ENCODE peak calls at places on chromosome 20, in six cellular contexts. R is A549, T is endothelial cell of umbilical vein, P is HepG2, Q is GM12878, G is K562. E is an unnamed sample.

GRCh38 chr20:31593221-31594001 is 11.7 kb upstream of the ID1 start:
- DNase-seq in R (peak), T (peak), P (peak), Q (no peak), G (peak), E (peak)

GRCh38 chr20:41655966-41656685 is 37.9 kb upstream of the CHD6 start:
- DNase-seq in R (no peak), T (no peak), P (no peak), Q (no peak), G (no peak), E (no peak)

GRCh38 chr20:60046011-60046413 is 87.8 kb downstream of the CDH26 start:
- DNase-seq in R (no peak), T (no peak), P (no peak), Q (no peak), G (no peak), E (peak)

GRCh38 chr20:23363257-23363649 is 1.3 kb downstream of the GZF1 start:
- DNase-seq in R (no peak), T (no peak), P (no peak), Q (no peak), G (no peak), E (no peak)

GRCh38 chr20:18372296-18372695 is 84.0 kb downstream of the ZNF133 start:
- DNase-seq in R (no peak), T (no peak), P (no peak), Q (no peak), G (no peak), E (no peak)

GRCh38 chr20:32050851-32051556 is 1.0 kb upstream of the HCK start:
- DNase-seq in R (no peak), T (no peak), P (no peak), Q (no peak), G (no peak), E (peak)

GRCh38 chr20:15236812-15237211 is 899.4 kb upstream of the FLRT3 start:
- DNase-seq in R (peak), T (peak), P (peak), Q (peak), G (no peak), E (peak)

GRCh38 chr20:4195499-4195898 is 180.1 kb upstream of the RNF24 start:
- DNase-seq in R (peak), T (peak), P (peak), Q (no peak), G (peak), E (no peak)

GRCh38 chr20:49511788-49512525 is 29.5 kb upstream of the KCNB1 start:
- DNase-seq in R (no peak), T (no peak), P (no peak), Q (no peak), G (no peak), E (no peak)

GRCh38 chr20:43925215-43925614 is 10.6 kb downstream of the TOX2 start:
- DNase-seq in R (no peak), T (no peak), P (no peak), Q (peak), G (no peak), E (peak)

GRCh38 chr20:49775229-49775693 is 37.4 kb upstream of the SLC9A8 start:
- DNase-seq in R (peak), T (peak), P (peak), Q (no peak), G (peak), E (peak)

GRCh38 chr20:8790442-8791074 is 278.3 kb upstream of the PLCB4 start:
- DNase-seq in R (peak), T (peak), P (peak), Q (no peak), G (peak), E (peak)

GRCh38 chr20:45283529-45284065 is 23.0 kb upstream of the RBPJL start:
- DNase-seq in R (no peak), T (no peak), P (no peak), Q (no peak), G (no peak), E (no peak)

GRCh38 chr20:3010985-3011723 is 32.3 kb upstream of the GNRH2 start:
- DNase-seq in R (no peak), T (no peak), P (no peak), Q (no peak), G (no peak), E (no peak)

GRCh38 chr20:50213531-50214106 is 23.0 kb downstream of the CEBPB start:
- DNase-seq in R (no peak), T (no peak), P (no peak), Q (no peak), G (no peak), E (no peak)

GRCh38 chr20:50054626-50055511 is 58.1 kb downstream of the UBE2V1 start:
- DNase-seq in R (no peak), T (no peak), P (peak), Q (no peak), G (no peak), E (no peak)

GRCh38 chr20:6769953-6770831 is 2.7 kb downstream of the BMP2 start:
- DNase-seq in R (no peak), T (peak), P (no peak), Q (no peak), G (no peak), E (peak)

GRCh38 chr20:43740642-43741041 is 13.8 kb upstream of the GTSF1L start:
- DNase-seq in R (no peak), T (no peak), P (no peak), Q (no peak), G (no peak), E (no peak)

GRCh38 chr20:15654208-15654649 is 919.0 kb downstream of the KIF16B start:
- DNase-seq in R (peak), T (peak), P (peak), Q (peak), G (peak), E (peak)

GRCh38 chr20:51272392-51272791 is 249.5 kb upstream of the KCNG1 start:
- DNase-seq in R (no peak), T (no peak), P (no peak), Q (no peak), G (no peak), E (peak)

GRCh38 chr20:8616792-8617191 is 452.1 kb upstream of the PLCB4 start:
- DNase-seq in R (no peak), T (no peak), P (no peak), Q (no peak), G (no peak), E (no peak)

GRCh38 chr20:32580970-32581838 is 3.9 kb downstream of the NOL4L start:
- DNase-seq in R (no peak), T (no peak), P (peak), Q (no peak), G (peak), E (peak)

GRCh38 chr20:47862841-47863240 is 77.6 kb upstream of the SULF2 start:
- DNase-seq in R (no peak), T (no peak), P (no peak), Q (no peak), G (no peak), E (no peak)

GRCh38 chr20:34089655-34090324 is 22.3 kb downstream of the EIF2S2 start:
- DNase-seq in R (no peak), T (no peak), P (no peak), Q (no peak), G (no peak), E (no peak)

GRCh38 chr20:1964061-1964460 is 29.8 kb downstream of the PDYN start:
- DNase-seq in R (no peak), T (no peak), P (no peak), Q (no peak), G (no peak), E (peak)

GRCh38 chr20:44102582-44102981 is 84.4 kb downstream of the JPH2 start:
- DNase-seq in R (no peak), T (no peak), P (no peak), Q (no peak), G (no peak), E (no peak)

GRCh38 chr20:58461104-58461503 is 54.1 kb downstream of the APCDD1L start:
- DNase-seq in R (no peak), T (no peak), P (no peak), Q (no peak), G (no peak), E (no peak)

GRCh38 chr20:54023406-54023805 is 47.0 kb downstream of the BCAS1 start:
- DNase-seq in R (no peak), T (no peak), P (no peak), Q (no peak), G (no peak), E (no peak)

GRCh38 chr20:1894471-1894950 is 696 bp upstream of the SIRPA start:
- DNase-seq in R (no peak), T (peak), P (no peak), Q (no peak), G (peak), E (peak)

GRCh38 chr20:37366749-37367148 is 20.8 kb downstream of the SRC start:
- DNase-seq in R (no peak), T (no peak), P (no peak), Q (no peak), G (no peak), E (no peak)
- TF ChIP-seq MYC in R (no peak), T (no peak), P (no peak), Q (no peak), G (no peak), E (no peak)

DNA sequence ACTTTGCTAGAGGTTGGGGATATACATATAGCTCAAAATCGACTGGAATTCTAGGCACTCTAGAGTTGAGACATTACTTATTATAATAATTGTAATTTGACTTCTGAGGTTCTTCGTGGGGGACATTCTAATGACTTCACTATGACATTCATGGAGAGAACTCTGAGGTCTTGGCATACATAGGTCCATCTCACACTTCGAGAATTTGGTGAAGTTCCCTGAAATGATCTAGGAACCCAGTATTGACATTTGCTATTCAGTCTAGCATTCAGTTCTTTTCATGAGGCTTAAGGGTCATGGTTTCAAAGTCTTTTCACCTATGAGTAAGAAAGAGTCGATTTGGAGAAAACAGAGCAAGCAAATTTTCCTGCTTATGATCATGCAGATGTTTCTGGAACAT is 446.7 kb upstream of the JAG1 start:
- DNase-seq in R (no peak), T (no peak), P (no peak), Q (no peak), G (no peak), E (no peak)
- TF ChIP-seq MYC in R (no peak), T (no peak), P (no peak), Q (no peak), G (no peak), E (no peak)

DNA sequence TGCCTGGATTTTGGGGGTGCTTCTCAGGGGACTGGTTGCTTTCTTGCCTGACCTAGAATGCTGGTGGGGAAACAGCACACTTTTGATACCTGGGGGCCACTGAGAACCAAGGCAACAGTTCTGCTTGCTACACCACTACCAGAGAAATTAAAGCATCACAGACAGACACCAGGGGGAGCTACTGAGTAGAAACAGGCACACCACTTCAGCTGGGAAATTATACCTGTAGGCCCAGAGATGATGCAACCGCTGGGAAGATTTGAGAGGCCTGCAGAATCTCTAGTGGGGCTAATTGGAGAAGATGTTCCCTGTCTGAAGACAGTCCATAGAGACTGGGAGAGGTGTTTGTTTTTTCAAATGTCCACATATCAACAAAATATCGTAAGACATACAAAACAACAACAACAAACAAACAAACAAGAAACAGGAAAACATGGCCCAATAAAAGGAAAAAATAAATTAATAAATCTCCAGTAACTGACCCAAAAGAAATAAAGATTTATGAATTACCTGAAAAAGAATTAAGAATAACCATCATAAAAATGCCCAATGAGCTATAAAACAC is 129.4 kb upstream of the RIN2 start:
- DNase-seq in R (peak), T (peak), P (peak), Q (peak), G (peak), E (peak)
- TF ChIP-seq MYC in R (no peak), T (no peak), P (no peak), Q (no peak), G (no peak), E (no peak)

GRCh38 chr20:52533401-52533800 is 341.8 kb upstream of the ZFP64 start:
- DNase-seq in R (no peak), T (no peak), P (no peak), Q (no peak), G (no peak), E (no peak)

GRCh38 chr20:52524865-52525264 is 333.3 kb upstream of the ZFP64 start:
- DNase-seq in R (no peak), T (no peak), P (no peak), Q (no peak), G (no peak), E (no peak)

GRCh38 chr20:52532674-52533073 is 341.1 kb upstream of the ZFP64 start:
- DNase-seq in R (no peak), T (no peak), P (no peak), Q (no peak), G (no peak), E (no peak)

DNA sequence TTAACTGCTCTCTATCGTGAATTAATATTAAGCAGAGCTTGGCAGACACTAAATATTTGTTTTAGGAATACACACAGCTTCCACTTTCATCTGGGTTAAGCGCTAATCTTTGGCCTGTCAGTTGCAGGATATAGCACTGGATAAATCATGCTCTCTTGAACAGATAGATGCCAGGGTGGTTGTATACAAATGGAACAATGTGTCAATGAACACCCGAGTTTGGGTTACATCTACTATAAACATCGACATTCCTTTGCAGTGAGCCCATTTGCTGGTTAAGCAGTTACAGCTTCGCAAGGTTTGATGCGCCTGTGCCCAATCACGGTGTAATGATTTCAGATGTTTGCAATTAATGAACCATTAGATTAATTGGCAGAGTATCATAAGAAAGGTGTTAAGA is 338.3 kb upstream of the ZFP64 start:
- DNase-seq in R (no peak), T (no peak), P (no peak), Q (no peak), G (no peak), E (no peak)
- TF ChIP-seq MYC in R (no peak), T (no peak), P (no peak), Q (no peak), G (no peak), E (no peak)

DNA sequence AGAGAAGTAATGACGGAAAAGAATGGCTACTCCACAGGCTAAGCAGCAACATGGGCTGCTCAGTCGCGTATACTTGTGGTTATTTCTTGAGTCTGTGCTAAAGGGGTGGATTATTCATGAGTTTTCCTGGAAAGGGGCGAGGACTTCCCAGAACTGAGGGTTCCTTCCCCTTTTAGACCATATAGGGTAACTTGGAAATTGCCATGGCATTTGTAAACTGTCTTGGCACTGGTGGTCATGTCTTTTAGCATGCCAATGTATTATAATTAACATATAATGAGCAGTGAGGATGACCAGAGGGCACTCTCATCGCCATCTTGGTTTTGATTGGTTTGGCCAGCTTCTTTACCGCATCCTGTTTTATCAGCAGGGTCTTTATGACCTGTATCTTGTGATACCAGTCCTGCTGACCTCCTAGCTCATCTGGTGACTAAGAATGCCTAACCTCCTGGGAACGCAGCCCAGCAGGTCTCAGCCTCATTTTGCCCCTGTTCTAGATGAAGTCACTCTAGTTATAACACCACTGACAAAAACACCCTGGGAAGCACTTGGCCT is 11.4 kb downstream of the LBP start:
- DNase-seq in R (no peak), T (no peak), P (no peak), Q (no peak), G (peak), E (no peak)
- TF ChIP-seq MYC in R (no peak), T (no peak), P (no peak), Q (no peak), G (no peak), E (no peak)

E was measured in NB4.